ENCODE peak calls at places on chromosome 16, in six cellular contexts. P is EL; C is NCI-H1105 treated with DMSO at 0.1 percent for 48 hours; R is putamen; D is ureter; M is activated naive CD4-positive, alpha-beta T cell. I is an unnamed sample.
A peak's percentile ranks its signal among the peaks of the same experiment; 100 is the strongest.

GRCh38 chr16:19882641-19883040 is 2.0 kb downstream of the GPRC5B start:
- DNase-seq in P (no peak), C (peak; percentile 1), R (peak; percentile 62), D (no peak), M (no peak), I (no peak)

GRCh38 chr16:50735629-50736122 is 6.2 kb upstream of the CYLD start:
- DNase-seq in P (no peak), C (no peak), R (no peak), D (no peak), M (no peak), I (no peak)

GRCh38 chr16:81711609-81712329 is 67.3 kb upstream of the PLCG2 start:
- DNase-seq in P (peak; percentile 95), C (no peak), R (no peak), D (no peak), M (no peak), I (no peak)

GRCh38 chr16:23434380-23434779 is 18.6 kb downstream of the COG7 start:
- DNase-seq in P (peak; percentile 62), C (peak; percentile 75), R (peak; percentile 55), D (no peak), M (no peak), I (peak; percentile 44)

GRCh38 chr16:64345142-64345541 is 776.7 kb downstream of the CDH11 start:
- DNase-seq in P (no peak), C (no peak), R (no peak), D (no peak), M (no peak), I (no peak)

GRCh38 chr16:81675662-81676535 is 103.2 kb upstream of the PLCG2 start:
- DNase-seq in P (no peak), C (no peak), R (no peak), D (no peak), M (no peak), I (no peak)

GRCh38 chr16:56344518-56345405 is 80.6 kb downstream of the AMFR start:
- DNase-seq in P (no peak), C (no peak), R (no peak), D (no peak), M (no peak), I (no peak)

GRCh38 chr16:30187971-30188561 is 4.7 kb downstream of the CORO1A start:
- DNase-seq in P (no peak), C (no peak), R (no peak), D (no peak), M (no peak), I (no peak)

GRCh38 chr16:17345043-17345442 is 125.7 kb downstream of the XYLT1 start:
- DNase-seq in P (no peak), C (no peak), R (no peak), D (peak; percentile 63), M (no peak), I (no peak)

GRCh38 chr16:57962046-57962445 is 8.9 kb downstream of the CNGB1 start:
- DNase-seq in P (no peak), C (no peak), R (no peak), D (no peak), M (no peak), I (no peak)

GRCh38 chr16:69443809-69444611 is 19.6 kb downstream of the CYB5B start:
- DNase-seq in P (peak; percentile 62), C (no peak), R (peak; percentile 61), D (no peak), M (no peak), I (no peak)

GRCh38 chr16:6483634-6484033 is 849.0 kb upstream of the RBFOX1 start:
- DNase-seq in P (no peak), C (no peak), R (peak; percentile 19), D (no peak), M (no peak), I (no peak)

GRCh38 chr16:56606071-56606687 is 2.2 kb upstream of the MT2A start:
- DNase-seq in P (peak; percentile 80), C (no peak), R (no peak), D (no peak), M (no peak), I (peak; percentile 7)

GRCh38 chr16:73232555-73233422 is 184.9 kb upstream of the ZFHX3 start:
- DNase-seq in P (peak; percentile 97), C (peak; percentile 46), R (peak; percentile 47), D (peak; percentile 45), M (no peak), I (no peak)

GRCh38 chr16:85834741-85835140 is 35.2 kb downstream of the COX4I1 start:
- DNase-seq in P (no peak), C (no peak), R (no peak), D (no peak), M (no peak), I (no peak)

GRCh38 chr16:53744449-53744848 is 40.5 kb downstream of the FTO start:
- DNase-seq in P (no peak), C (no peak), R (peak; percentile 69), D (no peak), M (no peak), I (peak; percentile 60)

GRCh38 chr16:57955572-57955971 is 15.4 kb downstream of the CNGB1 start:
- DNase-seq in P (no peak), C (no peak), R (no peak), D (no peak), M (no peak), I (no peak)

GRCh38 chr16:19027416-19027815 is 40.0 kb upstream of the COQ7 start:
- DNase-seq in P (no peak), C (no peak), R (no peak), D (no peak), M (no peak), I (no peak)

GRCh38 chr16:10583269-10583668 is 2.9 kb upstream of the EMP2 start:
- DNase-seq in P (no peak), C (no peak), R (no peak), D (no peak), M (no peak), I (no peak)

GRCh38 chr16:57123969-57124674 is 31.7 kb downstream of the CPNE2 start:
- DNase-seq in P (no peak), C (no peak), R (no peak), D (no peak), M (no peak), I (no peak)

GRCh38 chr16:85361441-85362118 is 249.3 kb upstream of the CIBAR2 start:
- DNase-seq in P (no peak), C (peak; percentile 31), R (no peak), D (no peak), M (no peak), I (no peak)

GRCh38 chr16:7090628-7091115 is 242.0 kb upstream of the RBFOX1 start:
- DNase-seq in P (no peak), C (no peak), R (no peak), D (no peak), M (no peak), I (no peak)

GRCh38 chr16:1525871-1526607 is 7.4 kb upstream of the TMEM204 start:
- DNase-seq in P (no peak), C (no peak), R (no peak), D (no peak), M (no peak), I (no peak)

GRCh38 chr16:84547539-84548058 is 43.1 kb upstream of the MEAK7 start:
- DNase-seq in P (no peak), C (no peak), R (no peak), D (no peak), M (no peak), I (no peak)

GRCh38 chr16:62077998-62078397 is 41.8 kb upstream of the CDH8 start:
- DNase-seq in P (peak; percentile 22), C (peak; percentile 0), R (no peak), D (no peak), M (no peak), I (peak; percentile 20)

GRCh38 chr16:86968866-86969265 is 348.3 kb downstream of the C16orf95 start:
- DNase-seq in P (no peak), C (no peak), R (no peak), D (no peak), M (no peak), I (no peak)

GRCh38 chr16:15059324-15059723 is 3.5 kb upstream of the NTAN1 start:
- DNase-seq in P (no peak), C (no peak), R (no peak), D (no peak), M (no peak), I (no peak)

GRCh38 chr16:85422124-85422373 is 191.1 kb upstream of the GSE1 start:
- DNase-seq in P (no peak), C (no peak), R (no peak), D (no peak), M (no peak), I (no peak)

GRCh38 chr16:70399326-70399725 is 39.6 kb downstream of the ST3GAL2 start:
- DNase-seq in P (no peak), C (no peak), R (no peak), D (no peak), M (no peak), I (no peak)

GRCh38 chr16:79661578-79661977 is 61.0 kb upstream of the MAF start:
- DNase-seq in P (no peak), C (no peak), R (no peak), D (no peak), M (no peak), I (no peak)

GRCh38 chr16:16112450-16113053 is 110.7 kb downstream of the ABCC6 start:
- DNase-seq in P (no peak), C (no peak), R (no peak), D (no peak), M (no peak), I (no peak)

GRCh38 chr16:62406387-62406786 is 370.1 kb upstream of the CDH8 start:
- DNase-seq in P (no peak), C (no peak), R (no peak), D (no peak), M (no peak), I (no peak)

GRCh38 chr16:66266436-66267286 is 99.8 kb upstream of the CDH5 start:
- DNase-seq in P (peak; percentile 60), C (no peak), R (no peak), D (peak; percentile 58), M (no peak), I (no peak)

GRCh38 chr16:15034266-15035162 is 21.4 kb downstream of the NTAN1 start:
- DNase-seq in P (no peak), C (no peak), R (no peak), D (no peak), M (no peak), I (no peak)

I was measured in COR-L47.